ENCODE peak calls at places on chromosomes 7 and 10, in eight cellular contexts. One of them, this sample, is unnamed.

GRCh38 chr7:34260282-34260681 is 354.9 kb downstream of the BMPER start:
- DNase-seq in progenitor cell of endocrine pancreas: no peak
- DNase-seq in SHP77: no peak
- DNase-seq in stimulated activated CD4-positive, alpha-beta T cell treated with anti-CD3 and anti-CD28 coated beads, Interleukin-2, amount 100 ng/mL, for 48 hours: no peak
- DNase-seq in SK-N-SH: no peak
- DNase-seq in heart right ventricle: no peak
- DNase-seq in sigmoid colon: no peak
- DNase-seq in left lobe of liver: no peak
- DNase-seq in this sample: no peak

GRCh38 chr10:86225098-86225782 is 141.4 kb downstream of the GRID1 start:
- DNase-seq in progenitor cell of endocrine pancreas: no peak
- DNase-seq in SHP77: no peak
- DNase-seq in stimulated activated CD4-positive, alpha-beta T cell treated with anti-CD3 and anti-CD28 coated beads, Interleukin-2, amount 100 ng/mL, for 48 hours: no peak
- DNase-seq in SK-N-SH: no peak
- DNase-seq in heart right ventricle: no peak
- DNase-seq in sigmoid colon: no peak
- DNase-seq in left lobe of liver: no peak
- DNase-seq in this sample: no peak

GRCh38 chr10:14468726-14469125 is 138.0 kb upstream of the FRMD4A start:
- DNase-seq in progenitor cell of endocrine pancreas: no peak
- DNase-seq in SHP77: no peak
- DNase-seq in stimulated activated CD4-positive, alpha-beta T cell treated with anti-CD3 and anti-CD28 coated beads, Interleukin-2, amount 100 ng/mL, for 48 hours: no peak
- DNase-seq in SK-N-SH: no peak
- DNase-seq in heart right ventricle: no peak
- DNase-seq in sigmoid colon: no peak
- DNase-seq in left lobe of liver: no peak
- DNase-seq in this sample: no peak

GRCh38 chr10:44913312-44914079 is 2.4 kb downstream of the TMEM72 start:
- DNase-seq in progenitor cell of endocrine pancreas: no peak
- DNase-seq in SHP77: no peak
- DNase-seq in stimulated activated CD4-positive, alpha-beta T cell treated with anti-CD3 and anti-CD28 coated beads, Interleukin-2, amount 100 ng/mL, for 48 hours: no peak
- DNase-seq in SK-N-SH: no peak
- DNase-seq in heart right ventricle: no peak
- DNase-seq in sigmoid colon: no peak
- DNase-seq in left lobe of liver: no peak
- DNase-seq in this sample: no peak

GRCh38 chr7:98238976-98239375 is 13.1 kb downstream of the TECPR1 start:
- DNase-seq in progenitor cell of endocrine pancreas: no peak
- DNase-seq in SHP77: no peak
- DNase-seq in stimulated activated CD4-positive, alpha-beta T cell treated with anti-CD3 and anti-CD28 coated beads, Interleukin-2, amount 100 ng/mL, for 48 hours: no peak
- DNase-seq in SK-N-SH: no peak
- DNase-seq in heart right ventricle: no peak
- DNase-seq in sigmoid colon: no peak
- DNase-seq in left lobe of liver: no peak
- DNase-seq in this sample: no peak

GRCh38 chr10:80137926-80138325 is 5.4 kb downstream of the PLAC9 start:
- DNase-seq in progenitor cell of endocrine pancreas: no peak
- DNase-seq in SHP77: no peak
- DNase-seq in stimulated activated CD4-positive, alpha-beta T cell treated with anti-CD3 and anti-CD28 coated beads, Interleukin-2, amount 100 ng/mL, for 48 hours: no peak
- DNase-seq in SK-N-SH: no peak
- DNase-seq in heart right ventricle: no peak
- DNase-seq in sigmoid colon: no peak
- DNase-seq in left lobe of liver: no peak
- DNase-seq in this sample: no peak

GRCh38 chr10:36725581-36726520 is 399.5 kb upstream of the ANKRD30A start:
- DNase-seq in progenitor cell of endocrine pancreas: peak
- DNase-seq in SHP77: peak
- DNase-seq in stimulated activated CD4-positive, alpha-beta T cell treated with anti-CD3 and anti-CD28 coated beads, Interleukin-2, amount 100 ng/mL, for 48 hours: no peak
- DNase-seq in SK-N-SH: peak
- DNase-seq in heart right ventricle: no peak
- DNase-seq in sigmoid colon: no peak
- DNase-seq in left lobe of liver: no peak
- DNase-seq in this sample: no peak

GRCh38 chr10:24957624-24958435 is 5.4 kb upstream of the PRTFDC1 start:
- DNase-seq in progenitor cell of endocrine pancreas: no peak
- DNase-seq in SHP77: no peak
- DNase-seq in stimulated activated CD4-positive, alpha-beta T cell treated with anti-CD3 and anti-CD28 coated beads, Interleukin-2, amount 100 ng/mL, for 48 hours: no peak
- DNase-seq in SK-N-SH: no peak
- DNase-seq in heart right ventricle: no peak
- DNase-seq in sigmoid colon: no peak
- DNase-seq in left lobe of liver: no peak
- DNase-seq in this sample: no peak

GRCh38 chr10:60346661-60347060 is 43.0 kb downstream of the ANK3 start:
- DNase-seq in progenitor cell of endocrine pancreas: no peak
- DNase-seq in SHP77: no peak
- DNase-seq in stimulated activated CD4-positive, alpha-beta T cell treated with anti-CD3 and anti-CD28 coated beads, Interleukin-2, amount 100 ng/mL, for 48 hours: no peak
- DNase-seq in SK-N-SH: no peak
- DNase-seq in heart right ventricle: no peak
- DNase-seq in sigmoid colon: no peak
- DNase-seq in left lobe of liver: no peak
- DNase-seq in this sample: no peak

GRCh38 chr10:82319046-82319445 is 444.1 kb downstream of the NRG3 start:
- DNase-seq in progenitor cell of endocrine pancreas: no peak
- DNase-seq in SHP77: no peak
- DNase-seq in stimulated activated CD4-positive, alpha-beta T cell treated with anti-CD3 and anti-CD28 coated beads, Interleukin-2, amount 100 ng/mL, for 48 hours: no peak
- DNase-seq in SK-N-SH: no peak
- DNase-seq in heart right ventricle: no peak
- DNase-seq in sigmoid colon: no peak
- DNase-seq in left lobe of liver: no peak
- DNase-seq in this sample: no peak

GRCh38 chr7:139351027-139351426 is 8.7 kb upstream of the LUC7L2 start:
- DNase-seq in progenitor cell of endocrine pancreas: no peak
- DNase-seq in SHP77: no peak
- DNase-seq in stimulated activated CD4-positive, alpha-beta T cell treated with anti-CD3 and anti-CD28 coated beads, Interleukin-2, amount 100 ng/mL, for 48 hours: no peak
- DNase-seq in SK-N-SH: no peak
- DNase-seq in heart right ventricle: no peak
- DNase-seq in sigmoid colon: no peak
- DNase-seq in left lobe of liver: no peak
- DNase-seq in this sample: no peak

GRCh38 chr10:91088300-91089140 is 131.9 kb upstream of the PCGF5 start:
- DNase-seq in progenitor cell of endocrine pancreas: no peak
- DNase-seq in SHP77: no peak
- DNase-seq in stimulated activated CD4-positive, alpha-beta T cell treated with anti-CD3 and anti-CD28 coated beads, Interleukin-2, amount 100 ng/mL, for 48 hours: no peak
- DNase-seq in SK-N-SH: no peak
- DNase-seq in heart right ventricle: no peak
- DNase-seq in sigmoid colon: no peak
- DNase-seq in left lobe of liver: no peak
- DNase-seq in this sample: no peak

GRCh38 chr7:109101332-109101731 is 531.7 kb downstream of the DNAJB9 start:
- DNase-seq in progenitor cell of endocrine pancreas: no peak
- DNase-seq in SHP77: no peak
- DNase-seq in stimulated activated CD4-positive, alpha-beta T cell treated with anti-CD3 and anti-CD28 coated beads, Interleukin-2, amount 100 ng/mL, for 48 hours: no peak
- DNase-seq in SK-N-SH: no peak
- DNase-seq in heart right ventricle: no peak
- DNase-seq in sigmoid colon: no peak
- DNase-seq in left lobe of liver: no peak
- DNase-seq in this sample: no peak

GRCh38 chr7:26151096-26151495 is 902 bp upstream of the NFE2L3 start:
- DNase-seq in progenitor cell of endocrine pancreas: no peak
- DNase-seq in SHP77: no peak
- DNase-seq in stimulated activated CD4-positive, alpha-beta T cell treated with anti-CD3 and anti-CD28 coated beads, Interleukin-2, amount 100 ng/mL, for 48 hours: no peak
- DNase-seq in SK-N-SH: no peak
- DNase-seq in heart right ventricle: no peak
- DNase-seq in sigmoid colon: no peak
- DNase-seq in left lobe of liver: no peak
- DNase-seq in this sample: no peak

GRCh38 chr7:46557295-46557711 is 636.2 kb upstream of the IGFBP3 start:
- DNase-seq in progenitor cell of endocrine pancreas: no peak
- DNase-seq in SHP77: no peak
- DNase-seq in stimulated activated CD4-positive, alpha-beta T cell treated with anti-CD3 and anti-CD28 coated beads, Interleukin-2, amount 100 ng/mL, for 48 hours: no peak
- DNase-seq in SK-N-SH: no peak
- DNase-seq in heart right ventricle: no peak
- DNase-seq in sigmoid colon: peak
- DNase-seq in left lobe of liver: no peak
- DNase-seq in this sample: peak

GRCh38 chr10:42553064-42553407 is 85.3 kb downstream of the ZNF33B start:
- DNase-seq in progenitor cell of endocrine pancreas: no peak
- DNase-seq in SHP77: peak
- DNase-seq in stimulated activated CD4-positive, alpha-beta T cell treated with anti-CD3 and anti-CD28 coated beads, Interleukin-2, amount 100 ng/mL, for 48 hours: no peak
- DNase-seq in SK-N-SH: no peak
- DNase-seq in heart right ventricle: no peak
- DNase-seq in sigmoid colon: no peak
- DNase-seq in left lobe of liver: no peak
- DNase-seq in this sample: no peak

GRCh38 chr10:4763960-4764428 is 62.0 kb upstream of the AKR1E2 start:
- DNase-seq in progenitor cell of endocrine pancreas: no peak
- DNase-seq in SHP77: no peak
- DNase-seq in stimulated activated CD4-positive, alpha-beta T cell treated with anti-CD3 and anti-CD28 coated beads, Interleukin-2, amount 100 ng/mL, for 48 hours: no peak
- DNase-seq in SK-N-SH: no peak
- DNase-seq in heart right ventricle: no peak
- DNase-seq in sigmoid colon: no peak
- DNase-seq in left lobe of liver: no peak
- DNase-seq in this sample: no peak

GRCh38 chr7:114703677-114704076 is 218.2 kb upstream of the MDFIC start:
- DNase-seq in progenitor cell of endocrine pancreas: no peak
- DNase-seq in SHP77: no peak
- DNase-seq in stimulated activated CD4-positive, alpha-beta T cell treated with anti-CD3 and anti-CD28 coated beads, Interleukin-2, amount 100 ng/mL, for 48 hours: no peak
- DNase-seq in SK-N-SH: no peak
- DNase-seq in heart right ventricle: no peak
- DNase-seq in sigmoid colon: no peak
- DNase-seq in left lobe of liver: no peak
- DNase-seq in this sample: no peak

GRCh38 chr10:7406712-7407333 is 4.0 kb downstream of the SFMBT2 start:
- DNase-seq in progenitor cell of endocrine pancreas: no peak
- DNase-seq in SHP77: no peak
- DNase-seq in stimulated activated CD4-positive, alpha-beta T cell treated with anti-CD3 and anti-CD28 coated beads, Interleukin-2, amount 100 ng/mL, for 48 hours: no peak
- DNase-seq in SK-N-SH: no peak
- DNase-seq in heart right ventricle: no peak
- DNase-seq in sigmoid colon: no peak
- DNase-seq in left lobe of liver: no peak
- DNase-seq in this sample: peak

GRCh38 chr7:128053023-128053422 is 21.8 kb upstream of the LRRC4 start:
- DNase-seq in progenitor cell of endocrine pancreas: no peak
- DNase-seq in SHP77: peak
- DNase-seq in stimulated activated CD4-positive, alpha-beta T cell treated with anti-CD3 and anti-CD28 coated beads, Interleukin-2, amount 100 ng/mL, for 48 hours: no peak
- DNase-seq in SK-N-SH: peak
- DNase-seq in heart right ventricle: no peak
- DNase-seq in sigmoid colon: no peak
- DNase-seq in left lobe of liver: no peak
- DNase-seq in this sample: no peak

GRCh38 chr10:79243211-79244067 is 103.8 kb upstream of the PPIF start:
- DNase-seq in progenitor cell of endocrine pancreas: peak
- DNase-seq in SHP77: no peak
- DNase-seq in stimulated activated CD4-positive, alpha-beta T cell treated with anti-CD3 and anti-CD28 coated beads, Interleukin-2, amount 100 ng/mL, for 48 hours: peak
- DNase-seq in SK-N-SH: peak
- DNase-seq in heart right ventricle: peak
- DNase-seq in sigmoid colon: peak
- DNase-seq in left lobe of liver: no peak
- DNase-seq in this sample: peak

GRCh38 chr7:28609608-28610007 is 197.3 kb downstream of the CREB5 start:
- DNase-seq in progenitor cell of endocrine pancreas: no peak
- DNase-seq in SHP77: no peak
- DNase-seq in stimulated activated CD4-positive, alpha-beta T cell treated with anti-CD3 and anti-CD28 coated beads, Interleukin-2, amount 100 ng/mL, for 48 hours: no peak
- DNase-seq in SK-N-SH: no peak
- DNase-seq in heart right ventricle: no peak
- DNase-seq in sigmoid colon: no peak
- DNase-seq in left lobe of liver: no peak
- DNase-seq in this sample: no peak

GRCh38 chr7:65554-65953 is 126.8 kb upstream of the FAM20C start:
- DNase-seq in progenitor cell of endocrine pancreas: no peak
- DNase-seq in SHP77: no peak
- DNase-seq in stimulated activated CD4-positive, alpha-beta T cell treated with anti-CD3 and anti-CD28 coated beads, Interleukin-2, amount 100 ng/mL, for 48 hours: no peak
- DNase-seq in SK-N-SH: no peak
- DNase-seq in heart right ventricle: no peak
- DNase-seq in sigmoid colon: peak
- DNase-seq in left lobe of liver: no peak
- DNase-seq in this sample: no peak

GRCh38 chr10:104259999-104260774 is 5.5 kb downstream of the GSTO1 start:
- DNase-seq in progenitor cell of endocrine pancreas: no peak
- DNase-seq in SHP77: no peak
- DNase-seq in stimulated activated CD4-positive, alpha-beta T cell treated with anti-CD3 and anti-CD28 coated beads, Interleukin-2, amount 100 ng/mL, for 48 hours: no peak
- DNase-seq in SK-N-SH: no peak
- DNase-seq in heart right ventricle: no peak
- DNase-seq in sigmoid colon: no peak
- DNase-seq in left lobe of liver: no peak
- DNase-seq in this sample: no peak

GRCh38 chr10:78175444-78175843 is 141.8 kb downstream of the RPS24 start:
- DNase-seq in progenitor cell of endocrine pancreas: no peak
- DNase-seq in SHP77: no peak
- DNase-seq in stimulated activated CD4-positive, alpha-beta T cell treated with anti-CD3 and anti-CD28 coated beads, Interleukin-2, amount 100 ng/mL, for 48 hours: no peak
- DNase-seq in SK-N-SH: no peak
- DNase-seq in heart right ventricle: no peak
- DNase-seq in sigmoid colon: no peak
- DNase-seq in left lobe of liver: no peak
- DNase-seq in this sample: no peak

GRCh38 chr7:27576360-27576944 is 86.2 kb downstream of the HIBADH start:
- DNase-seq in progenitor cell of endocrine pancreas: no peak
- DNase-seq in SHP77: peak
- DNase-seq in stimulated activated CD4-positive, alpha-beta T cell treated with anti-CD3 and anti-CD28 coated beads, Interleukin-2, amount 100 ng/mL, for 48 hours: no peak
- DNase-seq in SK-N-SH: peak
- DNase-seq in heart right ventricle: no peak
- DNase-seq in sigmoid colon: no peak
- DNase-seq in left lobe of liver: no peak
- DNase-seq in this sample: no peak

GRCh38 chr7:39321245-39321644 is 245.0 kb upstream of the YAE1 start:
- DNase-seq in progenitor cell of endocrine pancreas: no peak
- DNase-seq in SHP77: no peak
- DNase-seq in stimulated activated CD4-positive, alpha-beta T cell treated with anti-CD3 and anti-CD28 coated beads, Interleukin-2, amount 100 ng/mL, for 48 hours: no peak
- DNase-seq in SK-N-SH: no peak
- DNase-seq in heart right ventricle: no peak
- DNase-seq in sigmoid colon: no peak
- DNase-seq in left lobe of liver: no peak
- DNase-seq in this sample: no peak

This sample was measured in left colon.